ENCODE peak calls at places on chromosome 9, in nine cellular contexts. R is breast epithelium, Y is transverse colon, M is HepG2, G is SK-N-SH, J is K562, K is sigmoid colon, O is H1, H is Panc1. S is an unnamed sample.

GRCh38 chr9:14306672-14307646 is 7.0 kb downstream of the NFIB start:
- DNase-seq in R (no peak), Y (no peak), M (no peak), G (no peak), J (no peak), K (no peak), O (no peak), H (no peak), S (no peak)

GRCh38 chr9:127878652-127879377 is 1.3 kb upstream of the AK1 start:
- DNase-seq in R (no peak), Y (no peak), M (no peak), G (no peak), J (no peak), K (no peak), O (no peak), H (no peak), S (no peak)

GRCh38 chr9:74953235-74953741 is 576 bp upstream of the C9orf40 start:
- DNase-seq in R (no peak), Y (no peak), M (no peak), G (no peak), J (peak), K (no peak), O (no peak), H (no peak), S (peak)

GRCh38 chr9:18075253-18075977 is 398.5 kb upstream of the ADAMTSL1 start:
- DNase-seq in R (no peak), Y (peak), M (no peak), G (no peak), J (no peak), K (no peak), O (no peak), H (no peak), S (no peak)

GRCh38 chr9:18668944-18669343 is 195.0 kb downstream of the ADAMTSL1 start:
- DNase-seq in R (no peak), Y (no peak), M (peak), G (no peak), J (no peak), K (no peak), O (no peak), H (no peak), S (no peak)

GRCh38 chr9:93645149-93645889 is 68.9 kb downstream of the PHF2 start:
- DNase-seq in R (no peak), Y (peak), M (no peak), G (no peak), J (no peak), K (peak), O (no peak), H (no peak), S (no peak)

GRCh38 chr9:131620764-131621520 is 75.6 kb downstream of the PRRT1B start:
- DNase-seq in R (no peak), Y (no peak), M (no peak), G (no peak), J (no peak), K (no peak), O (no peak), H (no peak), S (no peak)

GRCh38 chr9:119963798-119964372 is 594.6 kb upstream of the BRINP1 start:
- DNase-seq in R (no peak), Y (no peak), M (peak), G (peak), J (no peak), K (no peak), O (peak), H (no peak), S (no peak)

GRCh38 chr9:72005451-72005850 is 55.0 kb downstream of the C9orf57 start:
- DNase-seq in R (no peak), Y (no peak), M (no peak), G (no peak), J (no peak), K (no peak), O (no peak), H (no peak), S (no peak)

GRCh38 chr9:35914307-35914807 is 5.1 kb downstream of the SPAAR start:
- DNase-seq in R (no peak), Y (peak), M (peak), G (peak), J (peak), K (peak), O (no peak), H (no peak), S (peak)
- TF ChIP-seq POLR2AphosphoS5 in R (peak), Y (peak), M (no peak), G (no peak), J (peak), K (no peak), O (no peak), H (no peak), S (no peak)

DNA sequence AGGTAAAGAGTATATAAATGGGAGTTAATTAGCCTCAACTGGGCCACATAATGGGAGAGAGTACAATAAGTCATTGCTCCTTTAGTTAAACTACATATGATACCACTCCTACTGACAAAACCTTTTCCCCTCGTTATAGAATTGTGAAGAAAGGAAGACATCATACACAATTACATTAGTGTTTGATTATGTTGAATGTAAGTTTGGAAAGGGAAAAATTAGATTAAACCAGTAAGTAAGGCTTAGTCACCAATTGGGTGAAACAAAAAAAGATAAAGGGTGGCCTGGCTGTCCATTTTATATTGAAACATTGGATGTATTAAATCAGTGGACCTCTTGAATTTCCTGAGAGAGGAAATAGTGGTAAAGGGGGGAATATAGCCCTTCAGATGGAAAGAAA is 464.3 kb upstream of the PAPPA start:
- DNase-seq in R (no peak), Y (no peak), M (no peak), G (no peak), J (no peak), K (no peak), O (no peak), H (no peak), S (no peak)
- H3K27ac ChIP-seq in R (no peak), Y (no peak), M (no peak), G (peak), J (no peak), K (no peak), O (no peak), H (no peak), S (no peak)

DNA sequence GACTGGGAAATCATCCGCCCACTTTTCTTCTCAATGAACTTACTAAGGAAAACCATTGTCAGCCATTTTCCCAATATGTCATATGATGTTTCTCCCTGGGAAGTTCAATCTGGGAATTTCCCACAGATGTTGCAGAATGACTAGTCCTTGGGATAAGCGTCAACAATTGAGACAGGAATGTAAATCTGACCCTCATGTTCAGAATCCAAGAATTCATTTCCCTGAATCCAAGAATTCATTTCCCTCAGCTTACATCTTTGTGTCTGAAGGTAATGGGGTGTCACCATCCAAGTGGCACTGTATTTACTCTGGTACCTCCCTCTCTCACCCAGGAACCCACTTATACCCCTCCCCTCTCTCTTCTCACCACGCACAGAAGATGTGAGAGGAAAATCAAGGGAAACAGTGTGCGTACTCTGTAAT is 7.4 kb downstream of the KLF9 start:
- DNase-seq in R (no peak), Y (no peak), M (no peak), G (no peak), J (no peak), K (no peak), O (no peak), H (no peak), S (peak)
- TF ChIP-seq POLR2AphosphoS5 in R (no peak), Y (peak), M (no peak), G (no peak), J (no peak), K (peak), O (no peak), H (no peak), S (no peak)

GRCh38 chr9:33130501-33130900 is 36.6 kb downstream of the B4GALT1 start:
- DNase-seq in R (no peak), Y (no peak), M (no peak), G (no peak), J (no peak), K (peak), O (no peak), H (no peak), S (peak)
- H3K27ac ChIP-seq in R (no peak), Y (peak), M (no peak), G (no peak), J (no peak), K (no peak), O (no peak), H (no peak), S (peak)

GRCh38 chr9:33329996-33330395 is 39.7 kb downstream of the NFX1 start:
- DNase-seq in R (no peak), Y (peak), M (no peak), G (no peak), J (no peak), K (no peak), O (no peak), H (peak), S (peak)
- TF ChIP-seq POLR2AphosphoS5 in R (no peak), Y (peak), M (no peak), G (no peak), J (no peak), K (no peak), O (no peak), H (peak), S (peak)

DNA sequence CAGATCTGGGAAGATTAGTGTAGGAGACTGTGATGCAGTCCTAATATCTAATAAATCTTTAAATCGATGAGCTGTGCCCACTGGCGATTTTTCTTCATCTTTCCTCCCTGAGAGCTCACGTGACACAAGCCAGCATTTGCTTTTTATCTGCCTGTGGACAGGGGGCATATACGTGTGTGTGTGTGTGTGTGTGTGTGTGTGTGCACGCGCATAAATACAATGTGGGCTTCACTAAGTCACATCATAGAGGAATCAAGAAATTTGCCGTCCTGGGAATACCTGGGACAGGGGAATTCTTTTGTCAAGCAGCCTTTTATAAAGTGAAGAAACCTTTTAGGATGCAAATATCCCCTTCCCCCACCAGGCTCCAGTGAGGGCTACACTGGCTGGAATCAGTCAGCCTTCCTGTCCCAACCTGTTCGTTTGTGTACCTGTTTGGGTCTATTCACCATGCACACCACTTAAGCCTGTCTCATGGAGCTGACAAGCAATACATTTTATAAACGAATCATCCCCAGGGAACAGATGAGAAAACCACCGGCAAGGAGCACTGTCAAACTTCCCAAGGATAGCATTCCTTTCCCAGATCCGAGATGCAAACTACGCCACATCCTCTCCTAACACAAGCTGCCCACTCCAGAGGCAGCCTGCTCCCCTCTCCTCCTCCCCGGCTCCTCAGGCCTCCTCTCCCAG is 2.7 kb downstream of the EPB41L4B start:
- DNase-seq in R (no peak), Y (no peak), M (no peak), G (no peak), J (no peak), K (no peak), O (peak), H (no peak), S (no peak)
- H3K27ac ChIP-seq in R (peak), Y (peak), M (no peak), G (no peak), J (no peak), K (no peak), O (peak), H (peak), S (no peak)

DNA sequence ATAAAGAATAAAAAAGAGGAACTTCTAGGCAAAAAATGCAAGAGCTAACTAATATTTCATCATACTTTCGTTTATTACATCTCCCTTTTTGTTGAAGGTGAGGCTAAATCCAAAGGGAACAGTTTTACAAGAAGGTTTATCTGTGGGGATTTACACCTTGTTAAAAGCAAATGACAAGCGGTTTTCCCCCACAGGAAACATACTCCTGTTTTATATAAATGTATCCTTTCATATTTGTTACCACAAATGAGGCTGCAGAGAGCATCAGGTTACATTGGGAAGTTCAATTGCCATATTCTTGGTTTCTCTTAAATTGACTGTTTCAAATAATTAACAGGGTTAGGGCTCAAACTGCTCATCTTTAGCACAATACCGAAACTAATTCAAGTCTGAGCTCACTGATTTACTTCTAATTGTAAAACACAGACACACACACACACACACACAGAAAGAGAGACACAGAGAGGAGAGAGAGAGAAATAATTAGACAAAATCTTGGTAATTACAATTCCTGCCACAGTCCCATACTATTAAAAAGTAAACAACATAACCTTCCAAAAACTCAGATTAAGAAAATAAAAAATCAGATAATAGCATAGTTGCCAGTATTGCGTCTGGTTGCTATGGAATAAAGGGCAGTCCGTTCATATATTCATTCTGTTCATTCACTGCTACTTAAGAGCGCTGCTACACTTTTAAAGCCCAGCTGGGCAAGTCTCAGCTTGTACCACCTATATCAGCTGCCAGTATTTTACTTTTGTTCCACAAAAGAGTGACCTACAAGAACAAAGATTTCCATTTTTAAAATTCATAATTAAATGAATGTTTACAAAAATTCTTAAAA is 17.0 kb downstream of the RFX3 start:
- DNase-seq in R (no peak), Y (no peak), M (no peak), G (no peak), J (no peak), K (no peak), O (no peak), H (no peak), S (peak)
- TF ChIP-seq POLR2AphosphoS5 in R (no peak), Y (no peak), M (no peak), G (no peak), J (no peak), K (no peak), O (no peak), H (no peak), S (no peak)

S was measured in endothelial cell of umbilical vein.